ENCODE peak calls at places on chromosomes 16 and 17, in seven cellular contexts. D is lung; S is heart left ventricle; V is upper lobe of left lung; Q is neuronal stem cell; R is MM.1S; P is naive thymus-derived CD4-positive, alpha-beta T cell. K is an unnamed sample. For H3K4me1, the result is how much of the 10 kb centered on the place peaks cover.

GRCh38 chr16:16171332-16171919 is 51.9 kb downstream of the ABCC6 start:
- DNase-seq in R (no peak), Q (no peak), S (no peak), P (no peak), D (no peak), V (no peak), K (no peak)

GRCh38 chr17:40645932-40646331 is 1.7 kb downstream of the SMARCE1 start:
- DNase-seq in P (no peak), Q (no peak), D (no peak), R (no peak), S (no peak), V (no peak), K (no peak)

GRCh38 chr16:67183-67791 is 5.1 kb downstream of the RHBDF1 start:
- DNase-seq in V (no peak), D (no peak), P (no peak), R (no peak), S (no peak), Q (no peak), K (no peak)

GRCh38 chr16:30769379-30770089 is 7.4 kb downstream of the RNF40 start:
- DNase-seq in V (no peak), S (peak), R (no peak), P (no peak), Q (no peak), D (no peak), K (no peak)

GRCh38 chr16:74449470-74449869 is 28.2 kb upstream of the CLEC18B start:
- DNase-seq in V (peak), S (no peak), Q (no peak), P (no peak), R (no peak), D (no peak), K (no peak)

GRCh38 chr16:35344012-35344762 is 1884.8 kb downstream of the TP53TG3F start:
- DNase-seq in V (no peak), Q (no peak), D (no peak), P (no peak), S (no peak), R (no peak), K (no peak)

GRCh38 chr16:89357460-89357859 is 132.9 kb downstream of the ANKRD11 start:
- DNase-seq in P (no peak), R (no peak), D (no peak), V (peak), S (peak), Q (peak), K (no peak)

GRCh38 chr16:48392407-48392806 is 7.2 kb upstream of the SIAH1 start:
- DNase-seq in Q (no peak), P (no peak), V (no peak), D (no peak), S (no peak), R (no peak), K (no peak)

GRCh38 chr17:9177212-9177611 is 155.9 kb downstream of the NTN1 start:
- DNase-seq in R (no peak), P (no peak), V (no peak), S (peak), Q (no peak), D (no peak), K (no peak)

GRCh38 chr17:50697663-50698272 is 9.9 kb downstream of the ANKRD40 start:
- DNase-seq in D (no peak), Q (no peak), P (no peak), S (no peak), V (no peak), R (peak), K (no peak)

GRCh38 chr17:50696365-50696879 is 11.3 kb downstream of the ANKRD40 start:
- DNase-seq in D (no peak), Q (no peak), P (no peak), S (no peak), V (no peak), R (peak), K (no peak)

GRCh38 chr17:50699410-50699809 is 8.3 kb downstream of the ANKRD40 start:
- DNase-seq in V (no peak), Q (no peak), D (no peak), R (no peak), P (no peak), S (no peak), K (no peak)

GRCh38 chr17:50693041-50693682 is 14.6 kb downstream of the ANKRD40 start:
- DNase-seq in S (no peak), D (no peak), V (no peak), R (no peak), Q (no peak), P (no peak), K (no peak)

DNA sequence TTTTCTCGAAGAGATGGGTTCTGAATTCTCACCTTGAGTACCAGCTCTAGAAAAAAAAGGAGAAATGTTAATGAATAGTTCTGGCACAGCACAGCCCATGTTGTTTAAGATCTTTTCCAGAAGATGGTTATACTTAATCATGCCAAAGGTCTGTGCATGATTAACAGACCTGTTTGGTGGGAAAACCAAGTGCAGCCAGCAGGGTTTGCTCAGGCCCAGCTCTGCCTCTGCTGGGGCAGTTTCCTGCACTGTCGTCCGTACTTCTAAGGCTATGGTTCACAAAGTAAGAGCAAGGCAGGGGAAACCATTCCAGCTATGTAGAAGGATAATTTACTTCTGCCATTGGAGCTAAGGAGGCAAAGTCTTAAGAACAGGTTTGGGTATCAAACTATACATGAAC is 10.6 kb downstream of the ANKRD40 start:
- DNase-seq in S (no peak), P (no peak), V (no peak), Q (no peak), D (no peak), R (no peak), K (no peak)
- H3K27ac ChIP-seq in S (no peak), P (peak), V (no peak), Q (no peak), D (no peak), R (peak), K (no peak)

GRCh38 chr16:87188104-87188503 is 129.1 kb downstream of the C16orf95 start:
- DNase-seq in V (no peak), P (no peak), S (no peak), D (no peak), Q (no peak), R (no peak), K (no peak)

GRCh38 chr16:87186440-87186839 is 130.8 kb downstream of the C16orf95 start:
- DNase-seq in R (no peak), V (no peak), D (no peak), S (no peak), Q (no peak), P (no peak), K (no peak)

GRCh38 chr16:87186876-87187533 is 130.2 kb downstream of the C16orf95 start:
- DNase-seq in R (no peak), V (no peak), Q (no peak), S (no peak), P (no peak), D (no peak), K (no peak)

GRCh38 chr16:87185313-87185712 is 131.9 kb downstream of the C16orf95 start:
- DNase-seq in V (no peak), Q (no peak), R (no peak), D (no peak), P (no peak), S (no peak), K (no peak)

GRCh38 chr16:87185983-87186382 is 131.2 kb downstream of the C16orf95 start:
- DNase-seq in D (no peak), P (no peak), Q (no peak), R (no peak), S (no peak), V (no peak), K (no peak)
- H3K4me1 ChIP-seq in D (under half), P (under half), Q (under half), R (under half), S (under half), V (under half), K (under half)

DNA sequence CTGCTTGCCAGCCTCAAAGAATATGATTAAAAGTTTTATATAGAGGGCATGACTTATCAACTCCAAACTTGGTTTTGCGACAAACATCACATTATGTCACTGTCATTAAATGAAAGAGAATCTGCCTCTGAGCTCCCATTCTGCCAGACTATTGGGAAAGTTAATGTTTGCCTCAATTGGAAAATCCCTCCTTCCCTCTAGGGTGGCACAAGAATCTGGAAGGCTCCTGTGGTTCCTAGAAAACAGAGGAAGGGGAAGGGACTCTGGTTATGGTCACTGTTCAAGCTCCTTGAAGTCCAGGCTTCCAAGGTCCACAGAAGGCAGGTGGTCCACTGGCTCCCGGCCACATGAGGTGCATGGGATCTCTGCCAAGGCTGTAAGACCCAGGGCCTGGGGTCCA is 50.5 kb upstream of the TEX2 start:
- DNase-seq in R (no peak), Q (no peak), S (no peak), V (no peak), D (no peak), P (no peak), K (no peak)
- H3K27ac ChIP-seq in R (no peak), Q (no peak), S (no peak), V (peak), D (no peak), P (no peak), K (no peak)

GRCh38 chr16:17470002-17470870 is 524 bp downstream of the XYLT1 start:
- DNase-seq in V (no peak), D (no peak), P (peak), Q (no peak), S (peak), R (peak), K (peak)
- H3K4me1 ChIP-seq in V (under half), D (under half), P (under half), Q (under half), S (under half), R (under half), K (under half)

DNA sequence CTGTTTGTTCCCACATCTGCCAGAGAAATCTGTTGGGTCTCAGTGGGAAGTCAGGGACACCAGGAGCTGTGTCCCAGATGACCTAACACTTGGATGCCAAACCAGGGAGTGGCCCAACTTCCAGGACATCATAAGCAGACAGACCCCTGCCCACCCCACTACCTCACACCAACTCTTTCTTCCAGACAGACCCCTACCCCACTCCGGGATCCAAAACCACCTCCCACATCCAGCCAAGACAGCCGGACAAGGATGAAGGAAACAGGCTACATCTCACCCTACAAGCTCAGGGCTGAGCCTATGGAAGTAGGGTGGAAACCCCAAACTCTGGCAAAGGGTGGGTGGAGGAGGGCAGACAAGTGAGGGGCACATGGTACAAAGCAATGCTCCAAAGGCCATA is 3.6 kb downstream of the HDAC5 start:
- DNase-seq in D (no peak), Q (no peak), S (no peak), P (no peak), V (no peak), R (no peak), K (no peak)
- H3K27ac ChIP-seq in D (no peak), Q (no peak), S (no peak), P (no peak), V (peak), R (no peak), K (no peak)

GRCh38 chr17:77393274-77393600 is 252.5 kb downstream of the SEC14L1 start:
- DNase-seq in R (no peak), D (no peak), S (no peak), V (no peak), Q (no peak), P (no peak), K (no peak)

GRCh38 chr17:77395609-77396008 is 254.8 kb downstream of the SEC14L1 start:
- DNase-seq in P (no peak), Q (no peak), D (no peak), V (no peak), R (no peak), S (no peak), K (no peak)

GRCh38 chr17:77392376-77393273 is 251.9 kb downstream of the SEC14L1 start:
- DNase-seq in V (no peak), D (no peak), Q (no peak), S (peak), P (no peak), R (no peak), K (no peak)

GRCh38 chr17:77394540-77395295 is 253.9 kb downstream of the SEC14L1 start:
- DNase-seq in S (no peak), P (no peak), Q (no peak), D (no peak), V (peak), R (no peak), K (no peak)

GRCh38 chr17:77393867-77394539 is 253.2 kb downstream of the SEC14L1 start:
- DNase-seq in V (no peak), D (no peak), R (no peak), S (no peak), P (no peak), Q (no peak), K (no peak)
- H3K4me1 ChIP-seq in V (half or more), D (under half), R (under half), S (half or more), P (half or more), Q (half or more), K (half or more)

DNA sequence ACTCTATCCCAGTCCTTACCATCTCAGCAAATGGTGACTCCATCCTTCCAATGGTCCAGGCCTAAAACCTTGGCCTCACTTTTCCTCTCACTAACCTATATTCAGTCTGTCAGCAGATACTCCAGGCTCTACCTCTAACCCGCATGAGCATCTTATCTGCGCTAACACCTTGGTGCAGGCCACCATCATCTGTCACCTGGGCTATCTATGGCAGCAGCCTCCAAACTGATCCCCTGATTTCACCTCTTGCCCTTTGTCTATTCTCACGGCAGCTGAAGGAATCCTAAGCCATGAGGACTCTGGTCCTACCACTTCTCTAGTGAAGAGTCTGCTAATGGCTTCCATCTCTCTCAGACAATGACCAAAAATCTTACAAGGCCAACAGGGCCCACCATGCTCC is 57.9 kb upstream of the CCL1 start:
- DNase-seq in Q (no peak), R (no peak), S (no peak), P (no peak), D (no peak), V (no peak), K (no peak)
- H3K27ac ChIP-seq in Q (no peak), R (no peak), S (no peak), P (no peak), D (no peak), V (no peak), K (no peak)

GRCh38 chr17:29563816-29564215 is 3.0 kb downstream of the ABHD15 start:
- DNase-seq in S (no peak), R (peak), D (peak), P (no peak), Q (no peak), V (no peak), K (no peak)

GRCh38 chr17:29562615-29563014 is 4.2 kb downstream of the ABHD15 start:
- DNase-seq in Q (no peak), V (no peak), S (no peak), D (peak), P (no peak), R (no peak), K (no peak)

GRCh38 chr17:29560306-29560705 is 6.5 kb downstream of the ABHD15 start:
- DNase-seq in Q (no peak), P (no peak), R (peak), V (no peak), D (peak), S (no peak), K (no peak)

GRCh38 chr17:29559640-29560039 is 7.2 kb downstream of the ABHD15 start:
- DNase-seq in Q (no peak), P (no peak), D (peak), V (no peak), S (no peak), R (no peak), K (no peak)

DNA sequence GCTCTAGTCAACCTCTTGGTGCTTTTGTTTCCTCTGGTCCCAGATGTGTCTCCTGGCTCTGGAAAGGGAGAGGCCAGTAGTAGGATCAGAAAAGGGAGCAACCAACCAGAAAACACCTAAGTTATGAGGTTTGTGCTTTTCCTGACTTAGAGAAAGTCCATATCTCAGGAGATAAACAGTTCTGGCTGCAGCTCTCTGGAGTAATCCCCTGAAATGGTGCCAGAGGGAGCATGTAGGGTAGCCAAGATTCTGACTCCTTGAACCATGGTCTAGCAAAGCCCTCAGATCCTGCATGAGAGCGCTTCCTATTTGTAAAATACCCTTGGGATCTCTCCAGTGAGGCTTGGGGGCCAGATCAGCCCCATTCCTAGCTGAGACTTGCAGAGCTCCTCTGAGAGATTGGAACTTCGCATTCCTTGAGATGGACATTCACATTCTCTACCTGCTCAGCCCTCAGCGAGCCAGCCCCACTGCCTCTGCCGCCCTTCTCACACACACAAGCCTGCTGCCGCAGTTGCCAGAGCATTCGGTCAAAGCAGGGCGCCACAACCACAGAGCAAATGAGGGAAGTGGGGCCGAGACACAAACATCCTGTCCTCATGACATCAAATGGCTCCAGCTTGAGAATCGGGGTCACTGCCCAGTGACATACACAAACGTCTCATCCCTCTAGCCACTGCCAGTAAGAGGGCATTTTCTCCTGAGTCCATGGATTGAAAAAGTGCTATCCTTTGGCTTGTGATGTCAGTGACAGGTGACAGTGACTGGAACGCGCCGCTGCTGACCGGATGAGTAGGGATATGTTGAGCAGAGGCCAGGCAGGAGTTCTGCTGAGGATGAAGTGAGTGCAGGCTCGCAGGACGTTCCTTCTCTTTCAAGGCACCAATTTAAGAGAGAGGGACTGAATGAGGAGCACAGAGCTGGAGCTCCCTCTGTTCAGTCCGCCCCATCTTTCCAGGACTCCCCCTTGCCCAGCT is 5.0 kb downstream of the ABHD15 start:
- DNase-seq in P (no peak), S (peak), D (peak), R (no peak), V (peak), Q (no peak), K (no peak)
- H3K4me1 ChIP-seq in P (under half), S (under half), D (under half), R (under half), V (under half), Q (under half), K (under half)

GRCh38 chr17:50316016-50316587 is 29.8 kb upstream of the XYLT2 start:
- DNase-seq in R (no peak), P (no peak), S (no peak), V (no peak), Q (no peak), D (no peak), K (no peak)
- H3K27ac ChIP-seq in R (no peak), P (no peak), S (no peak), V (no peak), Q (no peak), D (no peak), K (no peak)